ENCODE peak calls at places on chromosomes 6 and 20, in five cellular contexts. S is effector memory CD4-positive, alpha-beta T cell; A is A673; Q is cardiac muscle cell; L is psoas muscle. N is an unnamed sample.

GRCh38 chr20:21514553-21515251 is 838 bp upstream of the NKX2-2 start:
- DNase-seq in Q (no peak), S (no peak), L (no peak), A (peak; percentile 89), N (no peak)

GRCh38 chr20:59671661-59672471 is 67.5 kb downstream of the PHACTR3 start:
- DNase-seq in Q (no peak), A (no peak), L (no peak), S (no peak), N (peak; percentile 19)

GRCh38 chr6:71588490-71588889 is 297.9 kb upstream of the RIMS1 start:
- DNase-seq in Q (no peak), S (no peak), L (no peak), A (no peak), N (no peak)

GRCh38 chr20:4070323-4071176 is 55.2 kb upstream of the RNF24 start:
- DNase-seq in Q (no peak), S (no peak), L (no peak), A (no peak), N (no peak)

GRCh38 chr20:19823971-19824370 is 65.9 kb downstream of the RIN2 start:
- DNase-seq in Q (no peak), L (no peak), S (no peak), A (peak; percentile 88), N (no peak)

GRCh38 chr6:13339863-13340635 is 11.7 kb upstream of the TBC1D7 start:
- DNase-seq in L (no peak), Q (no peak), A (no peak), S (no peak), N (no peak)

GRCh38 chr6:162416845-162417537 is 310.6 kb downstream of the PRKN start:
- DNase-seq in A (no peak), Q (no peak), L (no peak), S (no peak), N (no peak)

GRCh38 chr6:130927305-130927704 is 100.1 kb downstream of the SMLR1 start:
- DNase-seq in Q (no peak), A (peak; percentile 25), S (no peak), L (no peak), N (no peak)

GRCh38 chr6:7087491-7087979 is 20.2 kb upstream of the RREB1 start:
- DNase-seq in A (no peak), S (no peak), Q (no peak), L (no peak), N (no peak)

GRCh38 chr6:73079978-73080377 is 145.3 kb downstream of the KHDC1L start:
- DNase-seq in L (no peak), Q (no peak), S (no peak), A (no peak), N (no peak)

GRCh38 chr6:159499034-159499433 is 194.0 kb downstream of the SOD2 start:
- DNase-seq in Q (no peak), L (no peak), S (no peak), A (no peak), N (no peak)

GRCh38 chr20:46709459-46710148 is at the start of gene SLC2A10:
- DNase-seq in S (no peak), A (no peak), Q (peak; percentile 75), L (peak; percentile 74), N (peak; percentile 46)

GRCh38 chr6:54681987-54682386 is 164.6 kb upstream of the FAM83B start:
- DNase-seq in L (no peak), A (no peak), Q (peak; percentile 88), S (no peak), N (no peak)

GRCh38 chr20:63738687-63739128 is 868 bp upstream of the SLC2A4RG start:
- DNase-seq in L (peak; percentile 86), S (no peak), A (no peak), Q (peak; percentile 29), N (peak; percentile 61)

GRCh38 chr6:147262943-147263342 is 58.7 kb downstream of the STXBP5 start:
- DNase-seq in S (no peak), L (no peak), Q (no peak), A (no peak), N (no peak)

GRCh38 chr20:57433658-57434389 is 42.6 kb downstream of the RBM38 start:
- DNase-seq in A (no peak), S (no peak), Q (no peak), L (peak; percentile 79), N (no peak)

GRCh38 chr6:5124526-5124925 is 39.4 kb downstream of the PPP1R3G start:
- DNase-seq in A (no peak), Q (no peak), S (no peak), L (no peak), N (no peak)

GRCh38 chr20:17995967-17996819 is 27.4 kb downstream of the MGME1 start:
- DNase-seq in Q (peak; percentile 79), L (no peak), S (peak; percentile 18), A (peak; percentile 78), N (peak; percentile 42)

GRCh38 chr20:380763-381580 is 412 bp downstream of the TRIB3 start:
- DNase-seq in S (peak; percentile 16), A (peak; percentile 66), L (peak; percentile 63), Q (peak; percentile 81), N (peak; percentile 69)

GRCh38 chr6:100262086-100262485 is 202.6 kb downstream of the SIM1 start:
- DNase-seq in A (no peak), Q (no peak), L (no peak), S (no peak), N (no peak)

GRCh38 chr6:126307859-126308258 is 32.1 kb upstream of the CENPW start:
- DNase-seq in S (no peak), L (peak; percentile 46), A (peak; percentile 3), Q (peak; percentile 38), N (no peak)

GRCh38 chr6:44217332-44218143 is 812 bp downstream of the MYMX start:
- DNase-seq in Q (peak; percentile 20), L (peak; percentile 89), S (no peak), A (no peak), N (no peak)

GRCh38 chr6:31898200-31899011 is 908 bp upstream of the EHMT2 start:
- DNase-seq in L (no peak), A (peak; percentile 57), Q (peak; percentile 44), S (peak; percentile 34), N (no peak)

GRCh38 chr6:154410619-154411044 is 54.0 kb upstream of the IPCEF1 start:
- DNase-seq in Q (peak; percentile 97), L (no peak), A (peak; percentile 88), S (no peak), N (peak; percentile 33)

DNA sequence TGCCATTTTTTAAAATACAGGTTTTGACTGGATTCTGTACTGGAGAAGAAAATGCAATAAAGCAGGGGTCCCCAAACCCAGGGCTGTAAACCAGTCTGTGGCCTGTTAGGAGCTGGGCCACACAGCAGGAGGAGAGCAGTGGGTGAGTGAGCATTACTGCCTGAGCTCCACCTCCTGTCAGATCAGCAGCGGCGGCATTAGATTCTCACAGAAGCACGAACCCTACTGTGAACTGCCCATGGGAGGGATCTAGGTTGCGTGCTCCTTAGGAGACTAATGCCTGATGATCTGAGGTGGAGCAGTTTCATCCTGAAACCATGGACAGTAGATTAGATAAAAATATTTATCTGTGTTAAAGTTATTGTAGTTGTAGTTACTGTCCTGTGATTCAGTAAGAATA is 21.1 kb upstream of the FBXO9 start:
- DNase-seq in A (peak; percentile 81), Q (peak; percentile 65), L (no peak), S (no peak), N (no peak)
- H3K4me1 ChIP-seq in A (peaks cover 29% of the 10 kb centered on the region), Q (peaks cover 24% of the 10 kb centered on the region), L (peaks cover 29% of the 10 kb centered on the region), S (peaks cover 15% of the 10 kb centered on the region), N (peaks cover 39% of the 10 kb centered on the region)

GRCh38 chr6:75694406-75694805 is 54.6 kb upstream of the MYO6 start:
- DNase-seq in Q (no peak), L (no peak), S (no peak), A (no peak), N (no peak)

GRCh38 chr6:75693534-75693933 is 55.5 kb upstream of the MYO6 start:
- DNase-seq in A (peak; percentile 24), Q (peak; percentile 73), L (no peak), S (no peak), N (no peak)

GRCh38 chr6:75689576-75689975 is 59.5 kb upstream of the MYO6 start:
- DNase-seq in A (no peak), Q (no peak), L (no peak), S (no peak), N (no peak)

GRCh38 chr6:75691012-75691411 is 58.0 kb upstream of the MYO6 start:
- DNase-seq in A (no peak), S (no peak), Q (peak; percentile 42), L (no peak), N (no peak)
- H3K27ac ChIP-seq in A (no peak overlapping the region), S (no peak overlapping the region), Q (no peak overlapping the region), L (no peak overlapping the region), N (no peak overlapping the region)

GRCh38 chr6:25014375-25014774 is 78.6 kb upstream of the RIPOR2 start:
- DNase-seq in S (no peak), Q (no peak), A (no peak), L (no peak), N (no peak)

GRCh38 chr6:25012657-25013056 is 76.9 kb upstream of the RIPOR2 start:
- DNase-seq in Q (peak; percentile 89), S (no peak), L (no peak), A (no peak), N (no peak)

GRCh38 chr6:25016311-25016710 is 80.6 kb upstream of the RIPOR2 start:
- DNase-seq in S (no peak), Q (no peak), A (no peak), L (no peak), N (no peak)

GRCh38 chr6:25013249-25013648 is 77.5 kb upstream of the RIPOR2 start:
- DNase-seq in A (no peak), L (no peak), S (no peak), Q (no peak), N (no peak)

DNA sequence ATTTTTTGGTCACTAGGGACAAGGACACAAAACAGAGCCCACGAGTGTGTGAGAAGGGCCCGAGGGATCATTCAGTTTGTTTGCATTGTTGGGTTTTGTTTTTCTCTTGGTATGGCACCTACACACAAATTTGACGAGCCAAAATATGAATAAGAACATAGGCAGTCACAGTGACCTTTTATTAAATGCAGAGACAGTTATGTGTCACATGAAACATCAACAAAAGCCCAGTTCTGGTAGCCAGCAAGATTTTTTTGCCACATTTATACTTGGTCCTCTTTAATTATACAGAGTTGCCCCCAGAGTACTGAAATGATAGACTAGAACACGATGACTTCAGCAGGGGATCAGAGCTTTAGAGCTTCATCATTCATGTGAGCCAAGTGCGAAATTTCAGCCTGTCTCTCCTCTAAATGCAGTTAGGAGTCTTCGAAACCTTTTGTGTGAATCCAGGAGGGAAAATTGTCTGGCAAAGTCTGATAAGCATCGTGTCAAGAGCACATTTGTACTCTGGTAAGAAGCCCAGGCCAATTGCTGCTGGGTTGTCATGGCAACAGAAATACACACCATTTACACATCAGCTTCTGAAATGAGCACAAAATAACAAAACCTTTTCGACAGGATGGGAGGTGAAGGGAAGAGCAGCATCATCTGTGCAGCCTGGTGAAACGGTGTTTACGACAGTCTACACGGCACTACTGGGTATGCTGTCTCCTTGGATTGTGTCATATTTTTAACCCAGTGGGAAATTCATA is 79.2 kb upstream of the RIPOR2 start:
- DNase-seq in S (peak; percentile 41), A (no peak), Q (peak; percentile 91), L (no peak), N (no peak)
- H3K4me1 ChIP-seq in S (peaks cover 26% of the 10 kb centered on the region), A (no peaks in the 10 kb centered on the region), Q (no peaks in the 10 kb centered on the region), L (no peaks in the 10 kb centered on the region), N (no peaks in the 10 kb centered on the region)

GRCh38 chr6:163717106-163717764 is 302.7 kb downstream of the QKI start:
- DNase-seq in Q (no peak), S (no peak), L (no peak), A (no peak), N (no peak)
- H3K27ac ChIP-seq in Q (no peak overlapping the region), S (no peak overlapping the region), L (no peak overlapping the region), A (no peak overlapping the region), N (no peak overlapping the region)

GRCh38 chr20:1652960-1653359 is 4.6 kb downstream of the SIRPG start:
- DNase-seq in S (no peak), Q (no peak), A (no peak), L (no peak), N (no peak)
- H3K4me1 ChIP-seq in S (peaks cover 31% of the 10 kb centered on the region), Q (no peaks in the 10 kb centered on the region), A (no peaks in the 10 kb centered on the region), L (no peaks in the 10 kb centered on the region), N (peaks cover 1% of the 10 kb centered on the region)

GRCh38 chr6:52217761-52218160 is 26.5 kb downstream of the IL17F start:
- DNase-seq in L (no peak), Q (no peak), S (no peak), A (no peak), N (no peak)
- H3K27ac ChIP-seq in L (no peak overlapping the region), Q (no peak overlapping the region), S (no peak overlapping the region), A (no peak overlapping the region), N (no peak overlapping the region)